ENCODE peak calls at places on chromosomes 4 and X, in eight cellular contexts. O is tibial nerve; H is breast epithelium; R is HFF-Myc; D is AG04450; M is NCI-H460; G is uterus; V is effector CD4-positive, alpha-beta T cell. Z is an unnamed sample.

GRCh38 chr4:56743550-56743949 is 62.5 kb upstream of the HOPX start:
- DNase-seq in G (no peak), D (no peak), O (no peak), H (no peak), V (no peak), R (no peak), M (no peak), Z (no peak)

GRCh38 chr4:101355767-101356702 is 8.7 kb upstream of the PPP3CA start:
- DNase-seq in V (no peak), R (peak; percentile 72), G (no peak), H (no peak), O (no peak), M (peak; percentile 14), D (peak; percentile 84), Z (peak; percentile 79)

GRCh38 chrX:15349046-15349445 is 13.7 kb upstream of the PIGA start:
- DNase-seq in G (peak; percentile 52), M (peak; percentile 44), V (no peak), H (no peak), O (peak; percentile 67), R (no peak), D (peak; percentile 53), Z (peak; percentile 27)

GRCh38 chr4:133812954-133813353 is 388.6 kb downstream of the PABPC4L start:
- DNase-seq in R (no peak), H (no peak), D (no peak), O (no peak), G (no peak), V (no peak), M (no peak), Z (no peak)

GRCh38 chr4:2637956-2638552 is 101.6 kb downstream of the FAM193A start:
- DNase-seq in V (no peak), O (no peak), G (no peak), D (no peak), H (no peak), R (no peak), M (no peak), Z (no peak)

GRCh38 chr4:24796632-24797031 is 1.3 kb downstream of the SOD3 start:
- DNase-seq in M (no peak), V (no peak), D (no peak), R (no peak), H (no peak), G (no peak), O (no peak), Z (no peak)

GRCh38 chr4:138021116-138021820 is 220.9 kb downstream of the SLC7A11 start:
- DNase-seq in V (no peak), O (no peak), D (no peak), R (no peak), M (no peak), H (no peak), G (no peak), Z (no peak)

GRCh38 chrX:136209016-136209738 is 42.0 kb downstream of the MAP7D3 start:
- DNase-seq in V (peak; percentile 8), H (no peak), M (peak; percentile 44), G (peak; percentile 70), D (no peak), R (no peak), O (peak; percentile 56), Z (no peak)

GRCh38 chr4:7398104-7398423 is 36.7 kb downstream of the PSAPL1 start:
- DNase-seq in G (no peak), H (peak; percentile 80), D (peak; percentile 15), R (peak; percentile 44), M (no peak), O (no peak), V (no peak), Z (peak; percentile 2)

GRCh38 chrX:69158166-69159040 is 6.8 kb downstream of the PJA1 start:
- DNase-seq in R (no peak), V (no peak), G (peak; percentile 74), O (peak; percentile 71), M (peak; percentile 11), H (no peak), D (peak; percentile 48), Z (peak; percentile 31)

GRCh38 chr4:113636438-113636818 is 125.1 kb downstream of the CAMK2D start:
- DNase-seq in M (no peak), D (no peak), H (no peak), R (no peak), G (no peak), V (no peak), O (no peak), Z (no peak)

GRCh38 chr4:28557755-28558154 is 1697.1 kb downstream of the STIM2 start:
- DNase-seq in G (no peak), O (no peak), D (peak; percentile 2), M (no peak), H (no peak), V (no peak), R (no peak), Z (no peak)

GRCh38 chr4:184824081-184824775 is 1.5 kb downstream of the ACSL1 start:
- DNase-seq in V (no peak), G (no peak), R (no peak), M (no peak), O (no peak), D (no peak), H (no peak), Z (no peak)

GRCh38 chrX:103099706-103100105 is 6.8 kb upstream of the NXF3 start:
- DNase-seq in G (no peak), M (no peak), D (no peak), R (no peak), O (no peak), V (no peak), H (no peak), Z (no peak)

GRCh38 chr4:73341454-73341853 is 62.6 kb upstream of the ALB start:
- DNase-seq in M (peak; percentile 38), R (peak; percentile 16), H (peak; percentile 18), O (no peak), D (peak; percentile 4), G (no peak), V (no peak), Z (peak; percentile 54)

GRCh38 chr4:184756399-184756798 is 22.5 kb upstream of the CENPU start:
- DNase-seq in M (no peak), R (no peak), O (peak; percentile 70), H (no peak), D (no peak), G (peak; percentile 46), V (no peak), Z (no peak)

GRCh38 chr4:153114771-153115321 is 89.4 kb upstream of the TRIM2 start:
- DNase-seq in G (no peak), D (no peak), M (peak; percentile 25), V (peak; percentile 48), H (no peak), R (no peak), O (no peak), Z (peak; percentile 46)

GRCh38 chr4:41160856-41161255 is 53.5 kb downstream of the APBB2 start:
- DNase-seq in V (no peak), O (no peak), G (no peak), D (no peak), H (no peak), R (no peak), M (no peak), Z (no peak)

GRCh38 chr4:183082053-183082452 is 17.0 kb upstream of the WWC2 start:
- DNase-seq in O (no peak), R (no peak), M (no peak), D (no peak), G (no peak), V (no peak), H (no peak), Z (no peak)

GRCh38 chrX:151680805-151681204 is 14.5 kb upstream of the PRRG3 start:
- DNase-seq in M (peak; percentile 59), V (peak; percentile 31), D (no peak), G (no peak), H (no peak), O (peak; percentile 36), R (no peak), Z (no peak)

GRCh38 chrX:5708209-5708608 is 520.5 kb downstream of the NLGN4X start:
- DNase-seq in V (no peak), H (no peak), R (no peak), G (no peak), M (no peak), O (no peak), D (no peak), Z (no peak)

GRCh38 chr4:186669159-186669720 is 54.4 kb downstream of the FAT1 start:
- DNase-seq in R (peak; percentile 52), G (no peak), O (peak; percentile 49), V (no peak), M (peak; percentile 36), D (peak; percentile 34), H (peak; percentile 55), Z (peak; percentile 59)

GRCh38 chr4:137536789-137537561 is 4.7 kb upstream of the PCDH18 start:
- DNase-seq in M (no peak), R (no peak), G (no peak), O (no peak), D (no peak), V (no peak), H (no peak), Z (no peak)

GRCh38 chr4:87543835-87544461 is 14.8 kb upstream of the SPARCL1 start:
- DNase-seq in H (no peak), M (peak; percentile 32), D (no peak), R (no peak), G (peak; percentile 61), V (no peak), O (peak; percentile 68), Z (peak; percentile 66)